ENCODE peak calls at places on chromosome 3, in ten cellular contexts. S is fibroblast of the conjunctiva, F is epithelial cell of esophagus, V is fibroblast of mammary gland, I is SHP77, X is activated gamma-delta T cell treated with Interleukin-2 at 50 U/mL for 16 hours, K is ELR, A is RCC 7860, U is Right ventricle myocardium superior, B is GM13976. C is an unnamed sample.

GRCh38 chr3:160784853-160785252 is 28.8 kb downstream of the PPM1L start:
- DNase-seq in S (no peak), F (peak; percentile 77), V (no peak), I (no peak), X (no peak), K (no peak), A (no peak), U (no peak), B (no peak), C (no peak)

GRCh38 chr3:156664285-156665178 is 9.9 kb upstream of the TIPARP start:
- DNase-seq in S (no peak), F (no peak), V (no peak), I (no peak), X (no peak), K (no peak), A (no peak), U (no peak), B (peak; percentile 51), C (no peak)

GRCh38 chr3:140206196-140207040 is 271.4 kb downstream of the CLSTN2 start:
- DNase-seq in S (peak; percentile 23), F (peak; percentile 51), V (peak; percentile 58), I (peak; percentile 49), X (no peak), K (peak; percentile 8), A (no peak), U (no peak), B (peak; percentile 18), C (peak; percentile 61)

GRCh38 chr3:37904614-37905047 is 43.0 kb downstream of the CTDSPL start:
- DNase-seq in S (peak; percentile 49), F (peak; percentile 27), V (peak; percentile 79), I (no peak), X (no peak), K (peak; percentile 28), A (peak; percentile 11), U (no peak), B (no peak), C (no peak)

GRCh38 chr3:18122264-18122663 is 302.9 kb downstream of the SATB1 start:
- DNase-seq in S (no peak), F (peak; percentile 28), V (peak; percentile 37), I (no peak), X (no peak), K (peak; percentile 49), A (peak; percentile 64), U (no peak), B (no peak), C (no peak)

GRCh38 chr3:69203631-69204314 is 81.4 kb upstream of the LMOD3 start:
- DNase-seq in S (no peak), F (peak; percentile 96), V (no peak), I (no peak), X (no peak), K (no peak), A (no peak), U (no peak), B (no peak), C (no peak)

GRCh38 chr3:12478326-12478725 is 6.0 kb upstream of the TSEN2 start:
- DNase-seq in S (no peak), F (no peak), V (no peak), I (no peak), X (no peak), K (no peak), A (no peak), U (no peak), B (no peak), C (no peak)

GRCh38 chr3:3699816-3700633 is 99.2 kb upstream of the LRRN1 start:
- DNase-seq in S (no peak), F (peak; percentile 19), V (no peak), I (peak; percentile 23), X (no peak), K (no peak), A (no peak), U (no peak), B (no peak), C (no peak)

GRCh38 chr3:168517514-168518071 is 421.9 kb upstream of the GOLIM4 start:
- DNase-seq in S (no peak), F (peak; percentile 57), V (no peak), I (no peak), X (no peak), K (no peak), A (no peak), U (no peak), B (no peak), C (no peak)

GRCh38 chr3:175163686-175164085 is 304.6 kb downstream of the NAALADL2 start:
- DNase-seq in S (no peak), F (peak; percentile 80), V (no peak), I (peak; percentile 96), X (no peak), K (no peak), A (no peak), U (no peak), B (no peak), C (no peak)

GRCh38 chr3:179438836-179439235 is 12.4 kb downstream of the GNB4 start:
- DNase-seq in S (no peak), F (no peak), V (no peak), I (no peak), X (no peak), K (no peak), A (no peak), U (no peak), B (no peak), C (no peak)

GRCh38 chr3:164023480-164023879 is 1054.8 kb downstream of the SI start:
- DNase-seq in S (no peak), F (no peak), V (no peak), I (no peak), X (no peak), K (no peak), A (no peak), U (no peak), B (no peak), C (no peak)

GRCh38 chr3:142445816-142446254 is 2.0 kb downstream of the XRN1 start:
- DNase-seq in S (peak; percentile 8), F (peak; percentile 20), V (peak; percentile 52), I (no peak), X (no peak), K (peak; percentile 37), A (peak; percentile 46), U (no peak), B (peak; percentile 68), C (no peak)

GRCh38 chr3:129013491-129013891 is 12.4 kb downstream of the EFCC1 start:
- DNase-seq in S (no peak), F (no peak), V (peak; percentile 23), I (no peak), X (no peak), K (peak; percentile 35), A (no peak), U (peak; percentile 22), B (no peak), C (no peak)

C was measured in endothelial cell.